ENCODE peak calls at places on chromosomes 13 and 19, in five cellular contexts. One of them, this sample, is unnamed.
A peak's percentile ranks its signal among the peaks of the same experiment; 100 is the strongest.

GRCh38 chr19:16324384-16325160 is at the start of gene KLF2:
- DNase-seq in stimulated activated CD4-positive, alpha-beta T cell treated with anti-CD3 and anti-CD28 coated beads, TNF-alpha, amount 100 ng/mL, for 48 hours: peak; percentile 57
- DNase-seq in HCEC 1CT: peak; percentile 86
- DNase-seq in activated naive CD4-positive, alpha-beta T cell: peak; percentile 69
- DNase-seq in tibial artery: peak; percentile 89
- DNase-seq in this sample: peak; percentile 87

GRCh38 chr13:32737679-32738078 is 151.4 kb downstream of the PDS5B start:
- DNase-seq in stimulated activated CD4-positive, alpha-beta T cell treated with anti-CD3 and anti-CD28 coated beads, TNF-alpha, amount 100 ng/mL, for 48 hours: no peak
- DNase-seq in HCEC 1CT: no peak
- DNase-seq in activated naive CD4-positive, alpha-beta T cell: no peak
- DNase-seq in tibial artery: no peak
- DNase-seq in this sample: no peak

GRCh38 chr19:41606215-41606837 is 20.5 kb downstream of the CEACAM4 start:
- DNase-seq in stimulated activated CD4-positive, alpha-beta T cell treated with anti-CD3 and anti-CD28 coated beads, TNF-alpha, amount 100 ng/mL, for 48 hours: no peak
- DNase-seq in HCEC 1CT: no peak
- DNase-seq in activated naive CD4-positive, alpha-beta T cell: no peak
- DNase-seq in tibial artery: no peak
- DNase-seq in this sample: no peak

GRCh38 chr19:8638078-8638619 is 7.7 kb downstream of the NFILZ start:
- DNase-seq in stimulated activated CD4-positive, alpha-beta T cell treated with anti-CD3 and anti-CD28 coated beads, TNF-alpha, amount 100 ng/mL, for 48 hours: no peak
- DNase-seq in HCEC 1CT: no peak
- DNase-seq in activated naive CD4-positive, alpha-beta T cell: no peak
- DNase-seq in tibial artery: peak; percentile 32
- DNase-seq in this sample: no peak

GRCh38 chr13:91142572-91142971 is 204.9 kb upstream of the MIR17HG start:
- DNase-seq in stimulated activated CD4-positive, alpha-beta T cell treated with anti-CD3 and anti-CD28 coated beads, TNF-alpha, amount 100 ng/mL, for 48 hours: no peak
- DNase-seq in HCEC 1CT: no peak
- DNase-seq in activated naive CD4-positive, alpha-beta T cell: no peak
- DNase-seq in tibial artery: no peak
- DNase-seq in this sample: peak; percentile 79

GRCh38 chr19:4140237-4140711 is 13.2 kb upstream of the CREB3L3 start:
- DNase-seq in stimulated activated CD4-positive, alpha-beta T cell treated with anti-CD3 and anti-CD28 coated beads, TNF-alpha, amount 100 ng/mL, for 48 hours: no peak
- DNase-seq in HCEC 1CT: peak; percentile 77
- DNase-seq in activated naive CD4-positive, alpha-beta T cell: no peak
- DNase-seq in tibial artery: no peak
- DNase-seq in this sample: peak; percentile 59

GRCh38 chr13:90222758-90223157 is 1124.7 kb upstream of the MIR17HG start:
- DNase-seq in stimulated activated CD4-positive, alpha-beta T cell treated with anti-CD3 and anti-CD28 coated beads, TNF-alpha, amount 100 ng/mL, for 48 hours: no peak
- DNase-seq in HCEC 1CT: no peak
- DNase-seq in activated naive CD4-positive, alpha-beta T cell: no peak
- DNase-seq in tibial artery: no peak
- DNase-seq in this sample: no peak

GRCh38 chr19:13621413-13621812 is 115.1 kb upstream of the CACNA1A start:
- DNase-seq in stimulated activated CD4-positive, alpha-beta T cell treated with anti-CD3 and anti-CD28 coated beads, TNF-alpha, amount 100 ng/mL, for 48 hours: peak; percentile 44
- DNase-seq in HCEC 1CT: peak; percentile 97
- DNase-seq in activated naive CD4-positive, alpha-beta T cell: no peak
- DNase-seq in tibial artery: no peak
- DNase-seq in this sample: peak; percentile 89

GRCh38 chr19:1243768-1244692 is 2.5 kb downstream of the ATP5F1D start:
- DNase-seq in stimulated activated CD4-positive, alpha-beta T cell treated with anti-CD3 and anti-CD28 coated beads, TNF-alpha, amount 100 ng/mL, for 48 hours: peak; percentile 66
- DNase-seq in HCEC 1CT: peak; percentile 80
- DNase-seq in activated naive CD4-positive, alpha-beta T cell: peak; percentile 83
- DNase-seq in tibial artery: peak; percentile 86
- DNase-seq in this sample: peak; percentile 71

GRCh38 chr13:113646921-113647340 is 11.1 kb downstream of the ATP4B start:
- DNase-seq in stimulated activated CD4-positive, alpha-beta T cell treated with anti-CD3 and anti-CD28 coated beads, TNF-alpha, amount 100 ng/mL, for 48 hours: no peak
- DNase-seq in HCEC 1CT: no peak
- DNase-seq in activated naive CD4-positive, alpha-beta T cell: no peak
- DNase-seq in tibial artery: no peak
- DNase-seq in this sample: no peak

GRCh38 chr13:22915442-22916082 is 265.2 kb upstream of the SGCG start:
- DNase-seq in stimulated activated CD4-positive, alpha-beta T cell treated with anti-CD3 and anti-CD28 coated beads, TNF-alpha, amount 100 ng/mL, for 48 hours: no peak
- DNase-seq in HCEC 1CT: no peak
- DNase-seq in activated naive CD4-positive, alpha-beta T cell: no peak
- DNase-seq in tibial artery: peak; percentile 38
- DNase-seq in this sample: no peak

GRCh38 chr19:2567580-2567979 is 91.7 kb downstream of the GADD45B start:
- DNase-seq in stimulated activated CD4-positive, alpha-beta T cell treated with anti-CD3 and anti-CD28 coated beads, TNF-alpha, amount 100 ng/mL, for 48 hours: no peak
- DNase-seq in HCEC 1CT: no peak
- DNase-seq in activated naive CD4-positive, alpha-beta T cell: no peak
- DNase-seq in tibial artery: peak; percentile 82
- DNase-seq in this sample: no peak

GRCh38 chr19:42657551-42657950 is 62.8 kb upstream of the CEACAM8 start:
- DNase-seq in stimulated activated CD4-positive, alpha-beta T cell treated with anti-CD3 and anti-CD28 coated beads, TNF-alpha, amount 100 ng/mL, for 48 hours: no peak
- DNase-seq in HCEC 1CT: peak; percentile 21
- DNase-seq in activated naive CD4-positive, alpha-beta T cell: no peak
- DNase-seq in tibial artery: no peak
- DNase-seq in this sample: peak; percentile 3

GRCh38 chr13:83498486-83499190 is 383.6 kb downstream of the SLITRK1 start:
- DNase-seq in stimulated activated CD4-positive, alpha-beta T cell treated with anti-CD3 and anti-CD28 coated beads, TNF-alpha, amount 100 ng/mL, for 48 hours: no peak
- DNase-seq in HCEC 1CT: peak; percentile 87
- DNase-seq in activated naive CD4-positive, alpha-beta T cell: no peak
- DNase-seq in tibial artery: no peak
- DNase-seq in this sample: peak; percentile 71

GRCh38 chr19:30664358-30665058 is 292.3 kb downstream of the ZNF536 start:
- DNase-seq in stimulated activated CD4-positive, alpha-beta T cell treated with anti-CD3 and anti-CD28 coated beads, TNF-alpha, amount 100 ng/mL, for 48 hours: no peak
- DNase-seq in HCEC 1CT: peak; percentile 12
- DNase-seq in activated naive CD4-positive, alpha-beta T cell: no peak
- DNase-seq in tibial artery: no peak
- DNase-seq in this sample: no peak

GRCh38 chr19:44604241-44604640 is 9.1 kb upstream of the IGSF23 start:
- DNase-seq in stimulated activated CD4-positive, alpha-beta T cell treated with anti-CD3 and anti-CD28 coated beads, TNF-alpha, amount 100 ng/mL, for 48 hours: no peak
- DNase-seq in HCEC 1CT: no peak
- DNase-seq in activated naive CD4-positive, alpha-beta T cell: no peak
- DNase-seq in tibial artery: no peak
- DNase-seq in this sample: no peak

GRCh38 chr19:10408511-10409291 is 5.4 kb upstream of the CDC37 start:
- DNase-seq in stimulated activated CD4-positive, alpha-beta T cell treated with anti-CD3 and anti-CD28 coated beads, TNF-alpha, amount 100 ng/mL, for 48 hours: no peak
- DNase-seq in HCEC 1CT: no peak
- DNase-seq in activated naive CD4-positive, alpha-beta T cell: no peak
- DNase-seq in tibial artery: peak; percentile 56
- DNase-seq in this sample: no peak

GRCh38 chr13:85236431-85236830 is 562.8 kb downstream of the SLITRK6 start:
- DNase-seq in stimulated activated CD4-positive, alpha-beta T cell treated with anti-CD3 and anti-CD28 coated beads, TNF-alpha, amount 100 ng/mL, for 48 hours: no peak
- DNase-seq in HCEC 1CT: peak; percentile 46
- DNase-seq in activated naive CD4-positive, alpha-beta T cell: no peak
- DNase-seq in tibial artery: no peak
- DNase-seq in this sample: peak; percentile 62

GRCh38 chr19:14218615-14219330 is 12.8 kb upstream of the ADGRL1 start:
- DNase-seq in stimulated activated CD4-positive, alpha-beta T cell treated with anti-CD3 and anti-CD28 coated beads, TNF-alpha, amount 100 ng/mL, for 48 hours: no peak
- DNase-seq in HCEC 1CT: peak; percentile 53
- DNase-seq in activated naive CD4-positive, alpha-beta T cell: no peak
- DNase-seq in tibial artery: no peak
- DNase-seq in this sample: no peak

GRCh38 chr19:12365372-12366162 is at the start of gene ZNF442:
- DNase-seq in stimulated activated CD4-positive, alpha-beta T cell treated with anti-CD3 and anti-CD28 coated beads, TNF-alpha, amount 100 ng/mL, for 48 hours: peak; percentile 85
- DNase-seq in HCEC 1CT: peak; percentile 87
- DNase-seq in activated naive CD4-positive, alpha-beta T cell: peak; percentile 62
- DNase-seq in tibial artery: peak; percentile 98
- DNase-seq in this sample: peak; percentile 75

GRCh38 chr19:46133101-46133627 is 8.7 kb upstream of the IGFL3 start:
- DNase-seq in stimulated activated CD4-positive, alpha-beta T cell treated with anti-CD3 and anti-CD28 coated beads, TNF-alpha, amount 100 ng/mL, for 48 hours: no peak
- DNase-seq in HCEC 1CT: peak; percentile 94
- DNase-seq in activated naive CD4-positive, alpha-beta T cell: no peak
- DNase-seq in tibial artery: peak; percentile 34
- DNase-seq in this sample: peak; percentile 99

GRCh38 chr19:1488282-1488601 is 1.9 kb downstream of the PCSK4 start:
- DNase-seq in stimulated activated CD4-positive, alpha-beta T cell treated with anti-CD3 and anti-CD28 coated beads, TNF-alpha, amount 100 ng/mL, for 48 hours: no peak
- DNase-seq in HCEC 1CT: no peak
- DNase-seq in activated naive CD4-positive, alpha-beta T cell: no peak
- DNase-seq in tibial artery: no peak
- DNase-seq in this sample: no peak

GRCh38 chr13:61148691-61149332 is 266.8 kb downstream of the PCDH20 start:
- DNase-seq in stimulated activated CD4-positive, alpha-beta T cell treated with anti-CD3 and anti-CD28 coated beads, TNF-alpha, amount 100 ng/mL, for 48 hours: no peak
- DNase-seq in HCEC 1CT: no peak
- DNase-seq in activated naive CD4-positive, alpha-beta T cell: no peak
- DNase-seq in tibial artery: no peak
- DNase-seq in this sample: peak; percentile 15

GRCh38 chr19:28039677-28040381 is 1173.1 kb downstream of the UQCRFS1 start:
- DNase-seq in stimulated activated CD4-positive, alpha-beta T cell treated with anti-CD3 and anti-CD28 coated beads, TNF-alpha, amount 100 ng/mL, for 48 hours: no peak
- DNase-seq in HCEC 1CT: no peak
- DNase-seq in activated naive CD4-positive, alpha-beta T cell: no peak
- DNase-seq in tibial artery: no peak
- DNase-seq in this sample: peak; percentile 73

GRCh38 chr19:48695743-48696352 is at the start of gene FUT2:
- DNase-seq in stimulated activated CD4-positive, alpha-beta T cell treated with anti-CD3 and anti-CD28 coated beads, TNF-alpha, amount 100 ng/mL, for 48 hours: no peak
- DNase-seq in HCEC 1CT: no peak
- DNase-seq in activated naive CD4-positive, alpha-beta T cell: no peak
- DNase-seq in tibial artery: no peak
- DNase-seq in this sample: no peak

GRCh38 chr19:38134538-38135149 is 89.4 kb downstream of the DPF1 start:
- DNase-seq in stimulated activated CD4-positive, alpha-beta T cell treated with anti-CD3 and anti-CD28 coated beads, TNF-alpha, amount 100 ng/mL, for 48 hours: peak; percentile 6
- DNase-seq in HCEC 1CT: peak; percentile 41
- DNase-seq in activated naive CD4-positive, alpha-beta T cell: no peak
- DNase-seq in tibial artery: no peak
- DNase-seq in this sample: peak; percentile 63

GRCh38 chr13:91904597-91904996 is 506.2 kb downstream of the GPC5 start:
- DNase-seq in stimulated activated CD4-positive, alpha-beta T cell treated with anti-CD3 and anti-CD28 coated beads, TNF-alpha, amount 100 ng/mL, for 48 hours: no peak
- DNase-seq in HCEC 1CT: no peak
- DNase-seq in activated naive CD4-positive, alpha-beta T cell: no peak
- DNase-seq in tibial artery: no peak
- DNase-seq in this sample: peak; percentile 62

GRCh38 chr13:40076765-40077362 is 421.4 kb downstream of the COG6 start:
- DNase-seq in stimulated activated CD4-positive, alpha-beta T cell treated with anti-CD3 and anti-CD28 coated beads, TNF-alpha, amount 100 ng/mL, for 48 hours: no peak
- DNase-seq in HCEC 1CT: no peak
- DNase-seq in activated naive CD4-positive, alpha-beta T cell: no peak
- DNase-seq in tibial artery: no peak
- DNase-seq in this sample: no peak

GRCh38 chr19:38812004-38812840 is 523 bp downstream of the LGALS4 start:
- DNase-seq in stimulated activated CD4-positive, alpha-beta T cell treated with anti-CD3 and anti-CD28 coated beads, TNF-alpha, amount 100 ng/mL, for 48 hours: no peak
- DNase-seq in HCEC 1CT: no peak
- DNase-seq in activated naive CD4-positive, alpha-beta T cell: no peak
- DNase-seq in tibial artery: no peak
- DNase-seq in this sample: no peak

GRCh38 chr13:68304287-68304893 is 1074.3 kb upstream of the PCDH9 start:
- DNase-seq in stimulated activated CD4-positive, alpha-beta T cell treated with anti-CD3 and anti-CD28 coated beads, TNF-alpha, amount 100 ng/mL, for 48 hours: no peak
- DNase-seq in HCEC 1CT: peak; percentile 18
- DNase-seq in activated naive CD4-positive, alpha-beta T cell: no peak
- DNase-seq in tibial artery: no peak
- DNase-seq in this sample: peak; percentile 24

GRCh38 chr13:61162636-61163035 is 253.0 kb downstream of the PCDH20 start:
- DNase-seq in stimulated activated CD4-positive, alpha-beta T cell treated with anti-CD3 and anti-CD28 coated beads, TNF-alpha, amount 100 ng/mL, for 48 hours: no peak
- DNase-seq in HCEC 1CT: no peak
- DNase-seq in activated naive CD4-positive, alpha-beta T cell: no peak
- DNase-seq in tibial artery: no peak
- DNase-seq in this sample: peak; percentile 63

GRCh38 chr19:53554804-53555203 is 16.9 kb downstream of the ZNF331 start:
- DNase-seq in stimulated activated CD4-positive, alpha-beta T cell treated with anti-CD3 and anti-CD28 coated beads, TNF-alpha, amount 100 ng/mL, for 48 hours: no peak
- DNase-seq in HCEC 1CT: no peak
- DNase-seq in activated naive CD4-positive, alpha-beta T cell: peak; percentile 22
- DNase-seq in tibial artery: no peak
- DNase-seq in this sample: no peak

GRCh38 chr13:39855236-39855635 is 199.8 kb downstream of the COG6 start:
- DNase-seq in stimulated activated CD4-positive, alpha-beta T cell treated with anti-CD3 and anti-CD28 coated beads, TNF-alpha, amount 100 ng/mL, for 48 hours: no peak
- DNase-seq in HCEC 1CT: peak; percentile 5
- DNase-seq in activated naive CD4-positive, alpha-beta T cell: no peak
- DNase-seq in tibial artery: no peak
- DNase-seq in this sample: no peak

GRCh38 chr13:37942929-37943328 is 73.4 kb upstream of the TRPC4 start:
- DNase-seq in stimulated activated CD4-positive, alpha-beta T cell treated with anti-CD3 and anti-CD28 coated beads, TNF-alpha, amount 100 ng/mL, for 48 hours: no peak
- DNase-seq in HCEC 1CT: no peak
- DNase-seq in activated naive CD4-positive, alpha-beta T cell: no peak
- DNase-seq in tibial artery: no peak
- DNase-seq in this sample: no peak

This sample was measured in HT1080.